ENCODE peak calls at places on chromosomes 7 and 10, in nine cellular contexts. E is non-pigmented ciliary epithelial cell, G is ureter, N is transverse colon, A is HEK293T, H is RWPE2, M is glutamatergic neuron, C is mesenteric fat pad, X is NCI-H1694 treated with DMSO at 0.1 percent for 48 hours. P is an unnamed sample.

GRCh38 chr10:51800121-51800520 is 100.7 kb upstream of the CSTF2T start:
- DNase-seq in N (no peak), X (no peak), H (no peak), E (no peak), C (no peak), M (no peak), A (no peak), G (no peak), P (no peak)

GRCh38 chr7:86372262-86372661 is 271.4 kb upstream of the GRM3 start:
- DNase-seq in X (no peak), G (no peak), H (no peak), A (no peak), M (no peak), N (no peak), C (no peak), E (no peak), P (no peak)

GRCh38 chr7:149471289-149471953 is 10.6 kb upstream of the ZNF777 start:
- DNase-seq in X (no peak), M (no peak), A (no peak), G (no peak), E (no peak), N (no peak), H (no peak), C (no peak), P (no peak)

GRCh38 chr7:143240323-143241168 is 18.7 kb downstream of the TAS2R40 start:
- DNase-seq in C (no peak), E (peak; percentile 57), H (no peak), G (peak; percentile 71), M (peak; percentile 69), N (peak; percentile 75), X (peak; percentile 82), A (peak; percentile 78), P (peak; percentile 81)

GRCh38 chr7:148527717-148528168 is 62.8 kb upstream of the C7orf33 start:
- DNase-seq in C (no peak), X (peak; percentile 67), G (peak; percentile 53), N (peak; percentile 88), M (peak; percentile 83), E (no peak), H (peak; percentile 83), A (peak; percentile 87), P (peak; percentile 77)

GRCh38 chr7:137017221-137017620 is 148.8 kb downstream of the CHRM2 start:
- DNase-seq in A (no peak), M (no peak), C (no peak), G (no peak), N (no peak), X (no peak), E (no peak), H (no peak), P (no peak)

GRCh38 chr7:149719912-149720335 is 53.5 kb downstream of the ZNF467 start:
- DNase-seq in C (no peak), N (no peak), H (no peak), X (no peak), G (no peak), E (no peak), A (no peak), M (peak; percentile 42), P (no peak)

GRCh38 chr10:117781216-117781836 is 238.8 kb downstream of the EMX2 start:
- DNase-seq in G (no peak), N (no peak), X (no peak), E (no peak), H (no peak), M (no peak), A (no peak), C (no peak), P (no peak)

GRCh38 chr10:609868-610545 is 79.5 kb downstream of the DIP2C start:
- DNase-seq in E (no peak), C (no peak), G (no peak), H (no peak), X (no peak), A (no peak), N (no peak), M (no peak), P (peak; percentile 52)

P was measured in cardiac muscle cell.